ENCODE peak calls at places on chromosome 12, in seven cellular contexts. Q is K562, H is NT2/D1, C is HCT116, F is HepG2, X is H1, W is GM12878. I is an unnamed sample.

GRCh38 chr12:47736877-47737676 is 11.8 kb upstream of the ENDOU start:
- DNase-seq in Q (peak; percentile 59), H (no peak), C (no peak), F (no peak), X (no peak), W (no peak), I (peak; percentile 84)

GRCh38 chr12:54853933-54854538 is at the start of gene MUCL1:
- DNase-seq in Q (peak; percentile 69), H (peak; percentile 77), C (peak; percentile 62), F (peak; percentile 48), X (peak; percentile 86), W (peak; percentile 28), I (peak; percentile 39)

GRCh38 chr12:28209782-28210181 is 19.5 kb downstream of the CCDC91 start:
- DNase-seq in Q (no peak), H (no peak), C (no peak), F (no peak), X (no peak), W (no peak), I (no peak)

GRCh38 chr12:115227137-115227615 is 543.2 kb upstream of the TBX3 start:
- DNase-seq in Q (no peak), H (no peak), C (peak; percentile 60), F (peak; percentile 80), X (no peak), W (no peak), I (no peak)

GRCh38 chr12:54560374-54560858 is 11.0 kb downstream of the PDE1B start:
- DNase-seq in Q (peak; percentile 92), H (no peak), C (peak; percentile 21), F (no peak), X (peak; percentile 88), W (peak; percentile 65), I (peak; percentile 68)

GRCh38 chr12:89492883-89493282 is 31.7 kb downstream of the GALNT4 start:
- DNase-seq in Q (no peak), H (no peak), C (no peak), F (peak; percentile 83), X (no peak), W (no peak), I (no peak)

GRCh38 chr12:12521923-12522322 is 40.7 kb downstream of the DUSP16 start:
- DNase-seq in Q (no peak), H (no peak), C (no peak), F (no peak), X (no peak), W (no peak), I (no peak)

GRCh38 chr12:45425426-45425825 is 209.5 kb downstream of the ANO6 start:
- DNase-seq in Q (no peak), H (no peak), C (no peak), F (no peak), X (no peak), W (no peak), I (no peak)

DNA sequence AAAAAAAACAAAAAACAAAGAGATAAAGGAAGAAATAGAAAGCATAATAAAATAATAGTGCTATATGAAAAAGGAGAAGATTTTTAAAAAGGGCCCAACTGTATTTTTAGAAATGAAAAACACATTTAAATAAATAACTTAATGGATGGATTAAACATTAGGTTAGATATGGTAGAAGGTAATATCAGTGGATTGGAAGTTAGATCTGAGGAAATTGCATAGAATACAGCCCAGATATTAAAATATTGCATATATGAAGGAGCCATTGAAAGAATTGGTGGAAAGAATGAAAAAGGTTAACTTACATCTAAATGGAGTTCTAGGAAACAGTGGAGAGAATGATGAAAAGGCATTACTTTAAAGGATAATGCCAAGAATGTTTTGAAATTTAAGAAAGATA is 27.8 kb downstream of the CACNA1C start:
- DNase-seq in Q (no peak), H (no peak), C (no peak), F (no peak), X (no peak), W (no peak), I (no peak)
- TF ChIP-seq YY1 in Q (no peak), H (no peak), C (no peak), F (no peak), X (no peak), W (no peak), I (no peak)

DNA sequence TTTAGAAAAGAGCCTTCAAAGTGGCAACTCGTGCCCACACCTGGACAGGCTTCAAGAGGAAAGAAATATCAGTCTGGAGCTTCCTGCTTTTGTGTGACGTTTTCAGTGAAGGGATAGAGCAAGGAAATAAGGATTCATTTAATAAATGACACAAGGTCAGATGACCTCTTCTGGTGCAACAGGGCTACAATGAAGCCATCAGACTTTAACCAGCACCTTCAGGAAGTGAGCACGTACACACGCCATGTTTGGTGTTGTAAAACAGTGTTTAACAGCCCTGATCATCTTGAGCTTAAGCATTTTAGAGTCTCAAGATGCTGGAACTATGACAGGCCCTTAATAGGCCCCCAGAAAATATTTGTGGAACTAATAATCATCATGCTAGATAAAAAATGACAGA is 59.2 kb downstream of the CCDC60 start:
- DNase-seq in Q (no peak), H (no peak), C (no peak), F (no peak), X (no peak), W (no peak), I (no peak)
- TF ChIP-seq YY1 in Q (no peak), H (no peak), C (no peak), F (no peak), X (no peak), W (no peak), I (no peak)

GRCh38 chr12:50220357-50221061 is 53.3 kb upstream of the CERS5 start:
- DNase-seq in Q (peak; percentile 54), H (no peak), C (no peak), F (no peak), X (no peak), W (peak; percentile 57), I (peak; percentile 32)
- TF ChIP-seq YY1 in Q (no peak), H (no peak), C (no peak), F (no peak), X (no peak), W (no peak), I (no peak)

DNA sequence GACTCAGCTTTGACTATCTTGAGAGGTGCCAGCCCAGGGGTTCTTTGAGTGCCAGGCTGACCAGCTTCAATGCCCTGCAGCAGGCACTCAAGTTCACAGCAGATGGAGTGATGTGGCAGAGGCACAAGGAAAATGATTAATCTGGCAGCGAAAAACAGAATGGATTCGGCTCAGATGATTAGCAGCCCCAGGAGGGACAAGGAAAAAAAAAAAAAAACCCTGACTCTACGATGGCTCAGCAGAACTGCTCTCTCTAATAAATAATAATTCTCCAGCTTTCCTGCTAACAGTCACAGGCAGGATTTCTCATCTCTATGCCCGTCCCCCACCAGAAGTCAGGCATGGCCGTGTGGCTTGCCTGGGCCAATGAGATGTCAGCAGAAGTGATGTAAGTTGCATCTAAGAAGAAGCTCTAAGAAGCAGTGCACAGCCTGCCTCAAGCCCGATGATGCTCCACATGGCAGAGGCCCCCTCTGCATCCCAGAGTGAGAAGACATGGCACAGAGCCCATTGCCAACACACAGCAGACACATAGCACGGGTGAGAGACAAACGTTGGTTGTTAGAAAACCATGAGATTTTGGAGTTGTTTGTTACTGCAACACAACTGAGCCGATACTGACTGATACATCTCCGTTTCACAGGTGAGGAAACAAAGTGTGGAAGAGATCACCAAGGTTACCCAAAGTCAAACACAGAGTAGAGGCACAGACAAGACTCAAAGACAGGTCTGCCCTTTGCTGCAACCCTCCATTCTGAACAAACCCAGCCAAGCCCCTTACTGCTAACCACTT is 111.0 kb downstream of the SCARB1 start:
- DNase-seq in Q (no peak), H (no peak), C (no peak), F (no peak), X (no peak), W (no peak), I (no peak)
- TF ChIP-seq YY1 in Q (no peak), H (no peak), C (no peak), F (no peak), X (no peak), W (no peak), I (no peak)

DNA sequence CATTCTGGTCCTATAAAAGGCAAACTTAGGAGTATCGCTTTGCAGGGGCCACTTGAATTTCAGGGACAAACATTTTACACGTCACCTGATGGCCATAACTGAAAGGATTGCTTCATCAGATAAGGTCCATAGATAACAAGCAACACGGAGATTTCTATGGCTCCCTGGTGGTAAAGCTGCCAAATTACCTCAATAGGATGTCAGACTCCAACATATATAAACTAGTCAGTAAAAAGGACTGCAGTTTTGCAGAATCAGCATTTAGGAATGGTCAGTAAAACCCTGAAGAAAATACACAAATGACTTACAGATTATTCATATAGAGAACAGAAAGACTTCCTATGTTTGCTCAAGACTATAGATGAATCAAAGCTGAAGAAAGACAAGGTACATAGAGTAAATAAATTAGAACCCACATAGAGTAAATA is 66.1 kb upstream of the GRIP1 start:
- DNase-seq in Q (no peak), H (no peak), C (no peak), F (no peak), X (no peak), W (no peak), I (no peak)
- TF ChIP-seq YY1 in Q (no peak), H (no peak), C (no peak), F (no peak), X (no peak), W (no peak), I (no peak)